ENCODE peak calls at places on chromosomes 1 and 21, in four cellular contexts. K is astrocyte of the cerebellum; G is CD4-positive, alpha-beta memory T cell; E is psoas muscle. W is an unnamed sample.

GRCh38 chr1:246682231-246682895 is 41.8 kb upstream of the SCCPDH start:
- DNase-seq in E (no peak), G (no peak), K (no peak), W (no peak)

GRCh38 chr21:43294194-43294902 is 125.5 kb downstream of the CRYAA start:
- DNase-seq in G (no peak), K (no peak), E (no peak), W (no peak)

GRCh38 chr1:203351037-203351625 is at the start of gene FMOD:
- DNase-seq in G (no peak), E (peak), K (no peak), W (no peak)

GRCh38 chr1:199512037-199512710 is 515.3 kb upstream of the NR5A2 start:
- DNase-seq in K (no peak), E (no peak), G (no peak), W (peak)

GRCh38 chr1:180905927-180906326 is 6.8 kb upstream of the KIAA1614 start:
- DNase-seq in K (no peak), E (no peak), G (no peak), W (no peak)

GRCh38 chr1:226677121-226678020 is 61.7 kb downstream of the ITPKB start:
- DNase-seq in G (peak), E (peak), K (peak), W (peak)

GRCh38 chr1:226875641-226876295 is 5.4 kb downstream of the PSEN2 start:
- DNase-seq in E (no peak), K (no peak), G (no peak), W (peak)

GRCh38 chr1:28507247-28507645 is 1.4 kb downstream of the RCC1 start:
- DNase-seq in E (no peak), K (no peak), G (no peak), W (no peak)

GRCh38 chr1:213905315-213905714 is 82.5 kb upstream of the PROX1 start:
- DNase-seq in E (peak), G (no peak), K (no peak), W (no peak)

GRCh38 chr1:234721476-234722266 is 111.7 kb upstream of the IRF2BP2 start:
- DNase-seq in G (no peak), E (no peak), K (peak), W (peak)

GRCh38 chr1:150210741-150211140 is 25.2 kb downstream of the ANP32E start:
- DNase-seq in K (no peak), E (no peak), G (no peak), W (no peak)

GRCh38 chr1:58898739-58899580 is 115.1 kb upstream of the JUN start:
- DNase-seq in E (peak), G (no peak), K (no peak), W (no peak)

GRCh38 chr1:2212542-2213491 is 15.3 kb upstream of the SKI start:
- DNase-seq in E (peak), G (peak), K (peak), W (peak)

GRCh38 chr21:45295576-45296365 is 8.1 kb upstream of the POFUT2 start:
- DNase-seq in G (no peak), E (no peak), K (no peak), W (no peak)

GRCh38 chr1:20847619-20848080 is 60.5 kb upstream of the HP1BP3 start:
- DNase-seq in G (no peak), E (no peak), K (peak), W (peak)

GRCh38 chr1:178399177-178399728 is 97.5 kb downstream of the CLEC20A start:
- DNase-seq in G (no peak), E (no peak), K (no peak), W (no peak)

GRCh38 chr1:210464519-210465039 is 135.9 kb downstream of the HHAT start:
- DNase-seq in G (no peak), K (no peak), E (no peak), W (peak)

GRCh38 chr21:15219866-15220265 is 155.1 kb upstream of the NRIP1 start:
- DNase-seq in G (no peak), K (no peak), E (no peak), W (no peak)

GRCh38 chr1:52927219-52928082 is at the start of gene SCP2:
- DNase-seq in G (peak), E (peak), K (no peak), W (no peak)
- H3K4me3 ChIP-seq in G (peak), E (peak), K (peak), W (peak)

GRCh38 chr1:162020145-162020544 is 3.5 kb downstream of the OLFML2B start:
- DNase-seq in K (no peak), G (no peak), E (no peak), W (peak)
- H3K4me3 ChIP-seq in K (no peak), G (no peak), E (no peak), W (no peak)

GRCh38 chr1:153546796-153547559 is 1.4 kb upstream of the S100A4 start:
- DNase-seq in E (no peak), K (no peak), G (no peak), W (no peak)

GRCh38 chr1:153543738-153544135 is 1.9 kb downstream of the S100A4 start:
- DNase-seq in E (no peak), G (no peak), K (no peak), W (no peak)

GRCh38 chr1:153546371-153546770 is 765 bp upstream of the S100A4 start:
- DNase-seq in G (no peak), E (no peak), K (no peak), W (no peak)

GRCh38 chr1:153544453-153545066 is 1.0 kb downstream of the S100A4 start:
- DNase-seq in K (no peak), G (no peak), E (no peak), W (no peak)

GRCh38 chr1:153545067-153546055 is at the start of gene S100A4:
- DNase-seq in K (peak), E (peak), G (peak), W (peak)
- H3K4me3 ChIP-seq in K (no peak), E (peak), G (peak), W (no peak)

GRCh38 chr1:85279463-85280080 is 3.1 kb upstream of the BCL10 start:
- DNase-seq in K (no peak), G (no peak), E (no peak), W (no peak)

GRCh38 chr1:85277802-85278201 is 1.4 kb upstream of the BCL10 start:
- DNase-seq in K (no peak), E (no peak), G (no peak), W (no peak)

GRCh38 chr1:85277027-85277625 is 694 bp upstream of the BCL10 start:
- DNase-seq in K (no peak), E (no peak), G (no peak), W (no peak)

GRCh38 chr1:85280636-85281035 is 4.2 kb upstream of the BCL10 start:
- DNase-seq in K (no peak), E (no peak), G (no peak), W (no peak)

DNA sequence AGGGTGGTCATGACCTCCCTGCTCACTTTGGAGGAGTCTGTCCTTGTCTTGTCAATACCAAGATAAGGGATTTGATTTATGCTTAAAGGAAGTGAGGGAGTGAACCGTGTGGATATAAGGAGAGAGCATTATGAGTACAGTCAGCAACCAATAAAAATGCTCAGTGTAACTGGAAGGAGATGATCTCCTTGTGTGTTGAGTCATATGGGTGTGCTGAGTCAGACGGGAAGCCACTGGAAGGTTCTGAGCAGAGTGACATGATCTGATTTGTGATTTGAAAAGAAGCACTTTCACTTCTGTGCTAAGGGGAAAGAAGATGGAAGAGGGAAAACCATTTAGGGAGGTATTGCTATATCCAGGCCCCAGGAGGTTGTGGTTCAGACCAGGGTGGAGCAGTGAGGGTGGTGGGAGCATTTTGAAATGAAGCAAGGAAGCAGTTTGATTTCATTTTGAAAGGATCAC is 2.5 kb upstream of the BCL10 start:
- DNase-seq in E (no peak), G (no peak), K (peak), W (peak)
- H3K4me3 ChIP-seq in E (no peak), G (no peak), K (no peak), W (peak)

GRCh38 chr1:17538010-17538409 is 1.5 kb upstream of the ARHGEF10L start:
- DNase-seq in K (no peak), G (no peak), E (no peak), W (no peak)

GRCh38 chr1:17538428-17539130 is 919 bp upstream of the ARHGEF10L start:
- DNase-seq in E (no peak), K (no peak), G (no peak), W (no peak)

GRCh38 chr1:17533201-17533600 is 6.3 kb upstream of the ARHGEF10L start:
- DNase-seq in K (no peak), G (no peak), E (no peak), W (no peak)

GRCh38 chr1:17531682-17532487 is 7.6 kb upstream of the ARHGEF10L start:
- DNase-seq in E (peak), G (no peak), K (no peak), W (no peak)

DNA sequence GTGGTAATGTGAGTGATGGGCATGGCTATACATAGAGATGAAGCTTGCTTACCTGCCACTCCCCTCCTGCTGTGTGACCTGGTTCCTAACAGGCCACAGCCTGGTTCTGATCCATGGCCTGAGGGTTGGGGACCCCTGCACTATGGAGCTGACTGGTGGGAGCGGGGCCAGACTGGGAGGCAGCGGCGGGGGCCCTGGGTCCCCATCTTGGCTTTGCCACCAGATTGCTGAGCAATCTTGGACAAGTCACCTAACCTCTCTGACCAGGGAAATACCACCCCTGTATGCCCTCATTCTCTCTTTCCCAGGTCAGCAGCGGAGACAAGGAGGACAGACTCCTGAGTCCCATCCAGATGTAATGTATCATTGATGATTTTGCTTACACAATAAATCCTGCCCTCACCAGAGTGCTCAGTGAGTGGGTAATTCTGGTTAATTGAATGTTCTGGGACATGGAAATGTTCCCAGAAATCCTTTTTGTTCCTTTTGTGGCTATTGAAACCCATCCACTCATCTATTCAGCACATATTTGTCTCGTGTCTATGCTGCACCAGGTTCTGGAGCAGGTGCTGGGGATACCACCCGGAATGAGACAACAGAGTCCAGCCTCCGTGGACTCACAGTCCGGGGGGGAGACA is 4.1 kb upstream of the ARHGEF10L start:
- DNase-seq in K (no peak), E (no peak), G (no peak), W (no peak)
- H3K4me3 ChIP-seq in K (no peak), E (no peak), G (no peak), W (no peak)

DNA sequence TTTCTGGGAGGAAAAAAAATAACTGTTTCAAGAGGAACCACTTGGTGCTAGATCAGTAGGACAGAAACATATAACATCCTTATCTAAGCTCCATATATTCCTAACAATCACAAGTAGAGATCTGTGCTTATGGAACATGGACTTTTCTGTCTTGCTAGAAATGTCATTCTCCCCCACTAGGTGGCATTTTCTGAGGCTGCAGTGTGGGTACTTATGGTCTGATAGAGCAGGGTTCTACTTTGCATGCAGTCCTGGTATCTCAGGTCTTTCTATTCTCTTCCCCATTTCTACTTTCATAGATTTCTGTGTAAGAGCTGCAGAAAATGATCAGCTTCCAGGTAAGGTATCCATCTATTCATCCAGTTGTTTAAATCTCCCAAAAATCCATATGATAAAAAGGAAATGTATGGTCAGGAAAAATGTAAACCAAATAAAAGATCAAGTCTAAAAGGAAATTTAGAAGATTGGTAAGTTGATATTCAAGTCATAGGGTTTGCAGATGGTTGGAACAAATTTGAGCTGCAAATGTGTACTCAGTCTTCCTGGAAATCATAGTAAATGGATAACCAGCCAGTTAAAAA is 1.5 kb downstream of the ZNF684 start:
- DNase-seq in E (no peak), G (peak), K (no peak), W (no peak)
- H3K4me3 ChIP-seq in E (no peak), G (no peak), K (no peak), W (peak)

GRCh38 chr1:42381424-42381673 is 757 bp downstream of the RIMKLA start:
- DNase-seq in K (no peak), E (no peak), G (no peak), W (no peak)
- H3K4me3 ChIP-seq in K (no peak), E (peak), G (no peak), W (peak)

W was measured in epithelial cell of proximal tubule.